ENCODE peak calls at places on chromosomes 4 and X, in ten cellular contexts. One of them, this sample, is unnamed.

GRCh38 chr4:146159384-146160058 is 16.0 kb upstream of the LSM6 start:
- DNase-seq in heart left ventricle: no peak
- DNase-seq in MM.1S: no peak
- DNase-seq in endothelial cell: no peak
- DNase-seq in transverse colon: no peak
- DNase-seq in fibroblast of the aortic adventitia: no peak
- DNase-seq in CD4-positive, alpha-beta T cell: no peak
- DNase-seq in endodermal cell: no peak
- DNase-seq in tibial nerve: no peak
- DNase-seq in pancreas: no peak
- DNase-seq in this sample: peak

GRCh38 chr4:21765810-21766407 is 182.7 kb downstream of the KCNIP4 start:
- DNase-seq in transverse colon: peak
- DNase-seq in fibroblast of the aortic adventitia: peak
- DNase-seq in endodermal cell: peak
- DNase-seq in endothelial cell: peak
- DNase-seq in tibial nerve: peak
- DNase-seq in heart left ventricle: no peak
- DNase-seq in CD4-positive, alpha-beta T cell: no peak
- DNase-seq in MM.1S: peak
- DNase-seq in pancreas: no peak
- DNase-seq in this sample: peak

GRCh38 chrX:16664059-16664458 is 14.1 kb downstream of the S100G start:
- DNase-seq in endodermal cell: no peak
- DNase-seq in transverse colon: no peak
- DNase-seq in tibial nerve: no peak
- DNase-seq in pancreas: no peak
- DNase-seq in CD4-positive, alpha-beta T cell: no peak
- DNase-seq in heart left ventricle: no peak
- DNase-seq in MM.1S: no peak
- DNase-seq in endothelial cell: no peak
- DNase-seq in fibroblast of the aortic adventitia: peak
- DNase-seq in this sample: no peak

GRCh38 chr4:112938461-112939058 is 110.9 kb upstream of the ANK2 start:
- DNase-seq in heart left ventricle: no peak
- DNase-seq in endothelial cell: no peak
- DNase-seq in transverse colon: no peak
- DNase-seq in endodermal cell: no peak
- DNase-seq in fibroblast of the aortic adventitia: peak
- DNase-seq in tibial nerve: no peak
- DNase-seq in CD4-positive, alpha-beta T cell: no peak
- DNase-seq in pancreas: no peak
- DNase-seq in MM.1S: peak
- DNase-seq in this sample: peak

GRCh38 chr4:99144070-99144469 is at the start of gene ADH4:
- DNase-seq in heart left ventricle: no peak
- DNase-seq in MM.1S: no peak
- DNase-seq in fibroblast of the aortic adventitia: peak
- DNase-seq in endodermal cell: no peak
- DNase-seq in transverse colon: peak
- DNase-seq in endothelial cell: no peak
- DNase-seq in tibial nerve: no peak
- DNase-seq in CD4-positive, alpha-beta T cell: no peak
- DNase-seq in pancreas: no peak
- DNase-seq in this sample: no peak

GRCh38 chrX:150509703-150510102 is 58.7 kb upstream of the MTM1 start:
- DNase-seq in MM.1S: no peak
- DNase-seq in tibial nerve: no peak
- DNase-seq in CD4-positive, alpha-beta T cell: no peak
- DNase-seq in transverse colon: no peak
- DNase-seq in endodermal cell: no peak
- DNase-seq in fibroblast of the aortic adventitia: no peak
- DNase-seq in pancreas: no peak
- DNase-seq in heart left ventricle: no peak
- DNase-seq in endothelial cell: no peak
- DNase-seq in this sample: no peak

GRCh38 chrX:11733614-11734013 is 24.4 kb upstream of the MSL3 start:
- DNase-seq in CD4-positive, alpha-beta T cell: no peak
- DNase-seq in tibial nerve: no peak
- DNase-seq in fibroblast of the aortic adventitia: no peak
- DNase-seq in heart left ventricle: no peak
- DNase-seq in endodermal cell: no peak
- DNase-seq in MM.1S: no peak
- DNase-seq in pancreas: no peak
- DNase-seq in transverse colon: no peak
- DNase-seq in endothelial cell: no peak
- DNase-seq in this sample: peak

GRCh38 chr4:147689062-147689461 is 5.1 kb upstream of the PRMT9 start:
- DNase-seq in heart left ventricle: no peak
- DNase-seq in pancreas: no peak
- DNase-seq in transverse colon: no peak
- DNase-seq in endothelial cell: no peak
- DNase-seq in endodermal cell: no peak
- DNase-seq in MM.1S: peak
- DNase-seq in fibroblast of the aortic adventitia: no peak
- DNase-seq in tibial nerve: no peak
- DNase-seq in CD4-positive, alpha-beta T cell: no peak
- DNase-seq in this sample: no peak

GRCh38 chr4:151202851-151203455 is 74.0 kb upstream of the PRSS48 start:
- DNase-seq in endodermal cell: no peak
- DNase-seq in transverse colon: no peak
- DNase-seq in tibial nerve: no peak
- DNase-seq in heart left ventricle: peak
- DNase-seq in CD4-positive, alpha-beta T cell: no peak
- DNase-seq in endothelial cell: no peak
- DNase-seq in MM.1S: no peak
- DNase-seq in fibroblast of the aortic adventitia: peak
- DNase-seq in pancreas: no peak
- DNase-seq in this sample: no peak

GRCh38 chr4:113823291-113823659 is 61.7 kb upstream of the CAMK2D start:
- DNase-seq in CD4-positive, alpha-beta T cell: no peak
- DNase-seq in MM.1S: peak
- DNase-seq in fibroblast of the aortic adventitia: no peak
- DNase-seq in pancreas: no peak
- DNase-seq in heart left ventricle: no peak
- DNase-seq in transverse colon: no peak
- DNase-seq in tibial nerve: no peak
- DNase-seq in endodermal cell: no peak
- DNase-seq in endothelial cell: no peak
- DNase-seq in this sample: peak

GRCh38 chr4:153127773-153128494 is 76.3 kb upstream of the TRIM2 start:
- DNase-seq in heart left ventricle: peak
- DNase-seq in tibial nerve: peak
- DNase-seq in MM.1S: peak
- DNase-seq in endothelial cell: peak
- DNase-seq in pancreas: peak
- DNase-seq in CD4-positive, alpha-beta T cell: peak
- DNase-seq in endodermal cell: peak
- DNase-seq in fibroblast of the aortic adventitia: peak
- DNase-seq in transverse colon: peak
- DNase-seq in this sample: peak

GRCh38 chr4:153137168-153137567 is 67.1 kb upstream of the TRIM2 start:
- DNase-seq in endothelial cell: no peak
- DNase-seq in tibial nerve: no peak
- DNase-seq in heart left ventricle: no peak
- DNase-seq in fibroblast of the aortic adventitia: peak
- DNase-seq in CD4-positive, alpha-beta T cell: no peak
- DNase-seq in transverse colon: no peak
- DNase-seq in pancreas: no peak
- DNase-seq in MM.1S: no peak
- DNase-seq in endodermal cell: peak
- DNase-seq in this sample: no peak

GRCh38 chr4:153126137-153126536 is 78.1 kb upstream of the TRIM2 start:
- DNase-seq in heart left ventricle: no peak
- DNase-seq in fibroblast of the aortic adventitia: no peak
- DNase-seq in tibial nerve: no peak
- DNase-seq in endothelial cell: no peak
- DNase-seq in transverse colon: no peak
- DNase-seq in CD4-positive, alpha-beta T cell: no peak
- DNase-seq in MM.1S: no peak
- DNase-seq in pancreas: no peak
- DNase-seq in endodermal cell: peak
- DNase-seq in this sample: no peak

DNA sequence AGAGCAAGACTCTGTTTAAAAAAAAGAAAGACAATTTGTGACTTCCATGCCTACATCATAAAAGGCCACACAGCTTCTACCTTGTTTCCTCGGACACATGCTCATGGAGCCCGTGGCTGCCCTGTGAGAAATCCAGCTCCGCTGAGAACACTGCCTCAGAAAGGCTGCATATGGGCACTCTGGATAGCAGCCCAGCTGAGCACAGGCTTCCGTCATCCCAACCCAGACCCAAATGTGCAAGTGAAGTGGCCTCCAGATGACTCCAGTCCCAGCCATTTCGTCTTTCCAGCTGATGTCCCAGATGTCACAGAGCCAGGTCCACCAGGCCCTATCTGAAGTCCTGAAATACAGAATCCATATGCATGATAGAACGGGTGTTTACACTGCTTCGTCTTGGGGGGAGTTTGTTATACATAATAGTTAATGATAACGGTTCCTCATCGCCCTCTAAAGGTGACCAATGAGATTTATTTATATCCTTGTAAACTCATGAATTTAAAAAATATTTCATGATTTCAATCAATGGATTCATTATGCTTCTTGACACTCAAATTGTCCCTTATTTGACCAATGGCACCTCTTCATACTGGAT is 72.7 kb upstream of the TRIM2 start:
- DNase-seq in fibroblast of the aortic adventitia: no peak
- DNase-seq in MM.1S: no peak
- DNase-seq in endothelial cell: no peak
- DNase-seq in heart left ventricle: no peak
- DNase-seq in transverse colon: no peak
- DNase-seq in pancreas: no peak
- DNase-seq in endodermal cell: no peak
- DNase-seq in CD4-positive, alpha-beta T cell: no peak
- DNase-seq in tibial nerve: no peak
- DNase-seq in this sample: no peak
- TF ChIP-seq CTCF in fibroblast of the aortic adventitia: peak
- TF ChIP-seq CTCF in MM.1S: peak
- TF ChIP-seq CTCF in endothelial cell: no peak
- TF ChIP-seq CTCF in heart left ventricle: no peak
- TF ChIP-seq CTCF in transverse colon: no peak
- TF ChIP-seq CTCF in pancreas: no peak
- TF ChIP-seq CTCF in endodermal cell: peak
- TF ChIP-seq CTCF in CD4-positive, alpha-beta T cell: no peak
- TF ChIP-seq CTCF in tibial nerve: no peak
- TF ChIP-seq CTCF in this sample: no peak

DNA sequence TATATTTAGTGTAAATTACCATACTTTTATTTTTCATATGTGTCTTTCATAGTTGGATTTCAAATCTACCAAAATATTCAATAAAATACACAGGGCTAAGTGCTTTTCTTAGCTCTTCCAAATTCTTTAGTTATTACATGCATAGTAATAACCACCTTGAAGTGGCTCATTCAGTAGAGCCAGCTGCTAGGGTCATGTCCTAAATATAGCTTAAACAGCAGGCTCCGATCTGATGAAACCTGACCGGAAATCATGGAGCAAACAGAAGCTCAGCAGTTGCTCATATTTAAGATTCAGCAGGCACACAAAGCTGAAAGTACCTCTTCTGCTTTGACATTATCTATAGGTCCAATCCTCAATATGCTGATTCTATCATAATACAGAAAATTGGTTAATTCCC is 1470.4 kb downstream of the ADGRL3 start:
- DNase-seq in fibroblast of the aortic adventitia: no peak
- DNase-seq in heart left ventricle: peak
- DNase-seq in CD4-positive, alpha-beta T cell: no peak
- DNase-seq in transverse colon: no peak
- DNase-seq in tibial nerve: no peak
- DNase-seq in endothelial cell: no peak
- DNase-seq in endodermal cell: no peak
- DNase-seq in MM.1S: peak
- DNase-seq in pancreas: no peak
- DNase-seq in this sample: no peak
- TF ChIP-seq CTCF in fibroblast of the aortic adventitia: no peak
- TF ChIP-seq CTCF in heart left ventricle: no peak
- TF ChIP-seq CTCF in CD4-positive, alpha-beta T cell: no peak
- TF ChIP-seq CTCF in transverse colon: no peak
- TF ChIP-seq CTCF in tibial nerve: no peak
- TF ChIP-seq CTCF in endothelial cell: no peak
- TF ChIP-seq CTCF in endodermal cell: no peak
- TF ChIP-seq CTCF in MM.1S: no peak
- TF ChIP-seq CTCF in pancreas: no peak
- TF ChIP-seq CTCF in this sample: no peak

GRCh38 chrX:54758114-54759055 is 39.7 kb downstream of the ITIH6 start:
- DNase-seq in transverse colon: no peak
- DNase-seq in tibial nerve: no peak
- DNase-seq in endodermal cell: peak
- DNase-seq in MM.1S: no peak
- DNase-seq in fibroblast of the aortic adventitia: no peak
- DNase-seq in endothelial cell: no peak
- DNase-seq in heart left ventricle: no peak
- DNase-seq in pancreas: no peak
- DNase-seq in CD4-positive, alpha-beta T cell: no peak
- DNase-seq in this sample: no peak
- TF ChIP-seq CTCF in transverse colon: no peak
- TF ChIP-seq CTCF in tibial nerve: no peak
- TF ChIP-seq CTCF in endodermal cell: peak
- TF ChIP-seq CTCF in MM.1S: no peak
- TF ChIP-seq CTCF in fibroblast of the aortic adventitia: no peak
- TF ChIP-seq CTCF in endothelial cell: no peak
- TF ChIP-seq CTCF in heart left ventricle: no peak
- TF ChIP-seq CTCF in pancreas: no peak
- TF ChIP-seq CTCF in CD4-positive, alpha-beta T cell: no peak
- TF ChIP-seq CTCF in this sample: no peak

DNA sequence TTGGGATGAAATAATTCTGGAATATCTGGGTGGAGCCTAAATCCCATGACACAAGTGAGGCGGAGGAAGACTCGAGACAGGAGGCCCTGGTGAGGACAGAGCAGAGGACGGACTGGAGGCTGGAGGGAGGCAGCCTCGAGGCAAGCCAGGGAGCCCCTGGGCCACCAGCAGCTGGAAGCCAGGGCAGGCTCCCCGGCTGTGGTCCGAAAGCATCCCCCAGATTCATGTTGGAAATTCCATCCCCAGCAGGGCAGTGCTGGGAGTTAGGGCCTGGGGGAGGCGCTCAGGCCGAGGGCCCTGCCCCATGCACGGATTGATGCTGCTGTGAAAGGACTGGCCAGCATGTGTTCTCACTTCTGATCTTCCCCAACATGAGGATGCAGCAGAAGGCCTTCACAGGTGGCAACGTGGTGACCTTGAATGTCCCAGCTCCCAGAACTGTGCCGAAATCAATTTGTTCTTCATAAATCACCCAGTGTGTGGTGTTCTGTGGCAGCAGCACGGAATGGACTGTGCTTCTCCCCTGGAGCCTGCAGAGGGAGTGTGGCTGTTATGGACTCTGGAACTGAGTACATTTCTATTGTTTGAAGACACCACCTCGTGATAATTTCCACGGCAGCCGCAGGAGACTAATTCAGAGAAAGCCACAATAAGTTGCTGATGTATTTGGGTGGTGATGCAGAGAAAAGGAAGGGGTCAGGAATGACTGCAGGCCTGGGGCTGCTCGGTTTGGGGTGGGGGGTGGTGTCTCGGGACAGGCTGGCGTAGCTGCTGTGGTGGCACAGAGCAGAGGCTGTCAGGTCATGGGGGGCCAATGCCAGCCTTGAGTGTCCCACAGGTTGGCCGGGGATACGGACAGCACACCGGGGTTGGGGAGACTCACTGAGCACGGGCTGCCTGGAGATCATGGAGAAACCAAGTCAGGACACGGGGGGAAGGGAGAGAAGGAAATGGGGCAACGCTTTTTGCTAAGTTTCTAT is 56.9 kb downstream of the PCGF3 start:
- DNase-seq in CD4-positive, alpha-beta T cell: no peak
- DNase-seq in endodermal cell: no peak
- DNase-seq in tibial nerve: no peak
- DNase-seq in endothelial cell: no peak
- DNase-seq in transverse colon: no peak
- DNase-seq in pancreas: peak
- DNase-seq in heart left ventricle: no peak
- DNase-seq in MM.1S: no peak
- DNase-seq in fibroblast of the aortic adventitia: peak
- DNase-seq in this sample: no peak
- TF ChIP-seq CTCF in CD4-positive, alpha-beta T cell: no peak
- TF ChIP-seq CTCF in endodermal cell: peak
- TF ChIP-seq CTCF in tibial nerve: no peak
- TF ChIP-seq CTCF in endothelial cell: no peak
- TF ChIP-seq CTCF in transverse colon: peak
- TF ChIP-seq CTCF in pancreas: no peak
- TF ChIP-seq CTCF in heart left ventricle: no peak
- TF ChIP-seq CTCF in MM.1S: no peak
- TF ChIP-seq CTCF in fibroblast of the aortic adventitia: peak
- TF ChIP-seq CTCF in this sample: no peak